ENCODE peak calls at places on chromosomes 6 and 20, in ten cellular contexts. L is pancreas, G is mesenchymal stem cell, N is colonic mucosa, B is tibial nerve, K is uterus, P is transverse colon, Q is neural progenitor cell, W is breast epithelium, F is thoracic aorta. R is an unnamed sample. For H3K4me1, the result is how much of the 10 kb centered on the place peaks cover.

GRCh38 chr20:58984691-58985090 is 3.6 kb downstream of the NELFCD start:
- DNase-seq in L (no peak), G (no peak), N (no peak), B (no peak), K (no peak), P (no peak), Q (no peak), W (no peak), F (no peak), R (no peak)

GRCh38 chr6:17820055-17820454 is 113.3 kb upstream of the NUP153 start:
- DNase-seq in L (no peak), G (peak), N (no peak), B (no peak), K (no peak), P (no peak), Q (no peak), W (no peak), F (no peak), R (peak)

GRCh38 chr6:151091571-151091970 is 148.2 kb upstream of the AKAP12 start:
- DNase-seq in L (no peak), G (no peak), N (no peak), B (no peak), K (no peak), P (no peak), Q (no peak), W (no peak), F (no peak), R (peak)

GRCh38 chr6:93927731-93928130 is 508.4 kb upstream of the EPHA7 start:
- DNase-seq in L (no peak), G (no peak), N (peak), B (no peak), K (no peak), P (peak), Q (no peak), W (no peak), F (no peak), R (no peak)

GRCh38 chr6:145705561-145705960 is 29.8 kb downstream of the EPM2A start:
- DNase-seq in L (no peak), G (peak), N (no peak), B (no peak), K (no peak), P (no peak), Q (no peak), W (no peak), F (no peak), R (peak)

GRCh38 chr20:49219924-49220831 is 962 bp downstream of the DDX27 start:
- DNase-seq in L (no peak), G (peak), N (no peak), B (no peak), K (no peak), P (no peak), Q (no peak), W (no peak), F (no peak), R (peak)

GRCh38 chr6:17710331-17710730 is 3.6 kb upstream of the NUP153 start:
- DNase-seq in L (no peak), G (peak), N (no peak), B (no peak), K (no peak), P (no peak), Q (no peak), W (no peak), F (no peak), R (no peak)

GRCh38 chr6:147283460-147283859 is 79.2 kb downstream of the STXBP5 start:
- DNase-seq in L (no peak), G (peak), N (no peak), B (no peak), K (peak), P (peak), Q (no peak), W (no peak), F (no peak), R (peak)

GRCh38 chr6:166312832-166313231 is 4.6 kb upstream of the PRR18 start:
- DNase-seq in L (no peak), G (no peak), N (no peak), B (no peak), K (no peak), P (no peak), Q (no peak), W (no peak), F (no peak), R (no peak)

GRCh38 chr6:147708170-147708569 is 199.7 kb downstream of the SAMD5 start:
- DNase-seq in L (no peak), G (no peak), N (no peak), B (no peak), K (no peak), P (no peak), Q (no peak), W (no peak), F (no peak), R (no peak)

GRCh38 chr6:81371929-81372328 is 380.6 kb downstream of the TENT5A start:
- DNase-seq in L (no peak), G (no peak), N (no peak), B (no peak), K (no peak), P (no peak), Q (no peak), W (no peak), F (no peak), R (no peak)

GRCh38 chr20:51507357-51508036 is 35.0 kb downstream of the NFATC2 start:
- DNase-seq in L (no peak), G (no peak), N (no peak), B (no peak), K (no peak), P (no peak), Q (no peak), W (no peak), F (no peak), R (no peak)
- H3K4me1 ChIP-seq in L (under half), G (under half), N (under half), B (under half), K (under half), P (under half), Q (under half), W (under half), F (under half), R (under half)

GRCh38 chr20:23115823-23116222 is 29.7 kb upstream of the CD93 start:
- DNase-seq in L (no peak), G (peak), N (no peak), B (no peak), K (no peak), P (no peak), Q (no peak), W (no peak), F (no peak), R (no peak)
- H3K4me1 ChIP-seq in L (under half), G (under half), N (under half), B (under half), K (under half), P (under half), Q (under half), W (under half), F (under half), R (under half)

GRCh38 chr20:44203161-44203560 is 7.4 kb downstream of the OSER1 start:
- DNase-seq in L (no peak), G (peak), N (no peak), B (no peak), K (no peak), P (no peak), Q (no peak), W (no peak), F (no peak), R (no peak)

GRCh38 chr20:44198872-44199271 is 11.7 kb downstream of the OSER1 start:
- DNase-seq in L (no peak), G (no peak), N (no peak), B (no peak), K (no peak), P (no peak), Q (no peak), W (no peak), F (no peak), R (no peak)

GRCh38 chr20:44200371-44200770 is 10.2 kb downstream of the OSER1 start:
- DNase-seq in L (no peak), G (no peak), N (no peak), B (no peak), K (no peak), P (no peak), Q (no peak), W (no peak), F (no peak), R (no peak)

GRCh38 chr20:44199877-44200276 is 10.7 kb downstream of the OSER1 start:
- DNase-seq in L (no peak), G (no peak), N (no peak), B (no peak), K (no peak), P (no peak), Q (no peak), W (no peak), F (no peak), R (no peak)

GRCh38 chr20:44200983-44201382 is 9.6 kb downstream of the OSER1 start:
- DNase-seq in L (no peak), G (no peak), N (no peak), B (no peak), K (no peak), P (no peak), Q (no peak), W (no peak), F (no peak), R (no peak)
- H3K4me1 ChIP-seq in L (under half), G (under half), N (under half), B (under half), K (under half), P (under half), Q (under half), W (under half), F (under half), R (under half)

DNA sequence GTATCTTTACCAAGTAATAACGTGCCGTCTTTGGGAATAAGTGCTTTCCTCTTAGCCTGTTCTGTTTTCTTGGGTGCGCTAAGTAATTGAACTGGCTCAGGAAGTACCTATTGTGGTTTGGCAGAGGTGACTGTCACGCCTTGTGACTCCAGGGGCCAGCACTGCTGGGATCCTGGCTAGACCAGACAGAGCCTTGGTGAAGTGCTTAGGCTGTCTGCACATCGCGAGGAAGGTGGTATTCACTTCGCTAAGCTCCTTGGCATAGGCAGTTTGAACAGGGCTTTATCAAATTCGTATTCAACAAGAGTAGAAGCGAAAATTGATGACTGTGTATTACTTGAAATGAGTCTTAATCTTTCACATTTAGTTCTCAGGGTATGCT is 17.6 kb downstream of the PRDM1 start:
- DNase-seq in L (no peak), G (no peak), N (peak), B (no peak), K (no peak), P (peak), Q (no peak), W (no peak), F (no peak), R (peak)
- H3K4me1 ChIP-seq in L (under half), G (under half), N (under half), B (under half), K (under half), P (under half), Q (under half), W (under half), F (under half), R (under half)